ENCODE peak calls at places on chromosomes 16 and 17, in six cellular contexts. G, U, N, A, O and H are unnamed samples.
A peak's percentile ranks its signal among the peaks of the same experiment; 100 is the strongest.

GRCh38 chr16:100989-101388 is 23.0 kb downstream of the MPG start:
- DNase-seq in A (no peak), U (no peak), G (no peak), N (no peak), O (no peak), H (no peak)

GRCh38 chr17:63961355-63962207 is 11.1 kb downstream of the SCN4A start:
- DNase-seq in G (peak; percentile 83), A (no peak), U (peak; percentile 98), O (peak; percentile 68), N (peak; percentile 60), H (peak; percentile 70)

GRCh38 chr16:17408296-17408695 is 62.5 kb downstream of the XYLT1 start:
- DNase-seq in U (no peak), G (no peak), A (no peak), N (no peak), O (no peak), H (no peak)

GRCh38 chr16:30183961-30184429 is 593 bp downstream of the CORO1A start:
- DNase-seq in G (no peak), O (no peak), A (peak; percentile 71), N (peak; percentile 90), U (peak; percentile 10), H (no peak)

GRCh38 chr16:81601008-81601428 is 156.4 kb downstream of the CMIP start:
- DNase-seq in U (no peak), O (no peak), G (peak; percentile 62), N (no peak), A (no peak), H (no peak)

GRCh38 chr17:1455291-1455747 is 713 bp downstream of the CRK start:
- DNase-seq in A (no peak), O (peak; percentile 62), G (peak; percentile 89), U (peak; percentile 58), N (peak; percentile 61), H (peak; percentile 68)

GRCh38 chr16:88759245-88759975 is 25.6 kb downstream of the PIEZO1 start:
- DNase-seq in N (no peak), G (no peak), O (peak; percentile 98), U (no peak), A (no peak), H (peak; percentile 26)

GRCh38 chr17:58333396-58334207 is 5.0 kb upstream of the TSPOAP1 start:
- DNase-seq in O (no peak), G (no peak), N (peak; percentile 80), U (no peak), A (no peak), H (no peak)

GRCh38 chr16:11034005-11034404 is 89.6 kb downstream of the CLEC16A start:
- DNase-seq in A (no peak), O (no peak), U (no peak), N (no peak), G (no peak), H (no peak)

GRCh38 chr17:15469260-15469659 is 1.8 kb upstream of the CDRT4 start:
- DNase-seq in A (no peak), G (no peak), U (no peak), O (no peak), N (no peak), H (peak; percentile 72)

GRCh38 chr17:66717680-66718079 is 117.2 kb upstream of the CACNG5 start:
- DNase-seq in U (no peak), N (peak; percentile 31), A (no peak), O (no peak), G (no peak), H (no peak)

GRCh38 chr17:80363518-80364090 is 51.4 kb upstream of the ENDOV start:
- DNase-seq in G (no peak), U (no peak), N (no peak), A (no peak), O (no peak), H (no peak)

GRCh38 chr17:22443061-22443460 is 750.7 kb downstream of the KCNJ18 start:
- DNase-seq in A (no peak), U (no peak), O (no peak), G (no peak), N (peak; percentile 20), H (no peak)

GRCh38 chr17:48740537-48740936 is 12.0 kb upstream of the HOXB13 start:
- DNase-seq in O (no peak), N (no peak), A (no peak), G (no peak), U (no peak), H (no peak)

GRCh38 chr16:426115-426905 is 861 bp downstream of the RAB11FIP3 start:
- DNase-seq in G (no peak), O (no peak), A (no peak), U (no peak), N (peak; percentile 12), H (peak; percentile 16)

GRCh38 chr16:83138976-83139690 is 512.4 kb downstream of the CDH13 start:
- DNase-seq in O (no peak), A (no peak), G (no peak), U (no peak), N (no peak), H (no peak)

GRCh38 chr17:45648642-45649041 is 135.5 kb upstream of the CRHR1 start:
- DNase-seq in U (peak; percentile 30), G (no peak), N (no peak), A (no peak), O (no peak), H (no peak)

GRCh38 chr17:34398990-34399389 is 36.0 kb upstream of the CCL1 start:
- DNase-seq in U (no peak), A (no peak), O (no peak), N (peak; percentile 72), G (no peak), H (no peak)

GRCh38 chr16:56836410-56836834 is 28.6 kb upstream of the SLC12A3 start:
- DNase-seq in U (peak; percentile 26), G (no peak), N (no peak), O (no peak), A (no peak), H (no peak)

GRCh38 chr17:67469208-67469980 is 92.3 kb downstream of the PITPNC1 start:
- DNase-seq in O (peak; percentile 36), N (peak; percentile 75), G (no peak), U (no peak), A (no peak), H (no peak)

GRCh38 chr17:50269477-50270429 is 4.5 kb upstream of the TMEM92 start:
- DNase-seq in O (peak; percentile 61), G (peak; percentile 91), N (peak; percentile 61), A (peak; percentile 19), U (peak; percentile 68), H (peak; percentile 51)

GRCh38 chr17:75822119-75822799 is 21.9 kb downstream of the UNC13D start:
- DNase-seq in G (no peak), O (no peak), N (no peak), A (no peak), U (no peak), H (no peak)

GRCh38 chr16:89307421-89307805 is 89.9 kb downstream of the ZNF778 start:
- DNase-seq in N (no peak), G (no peak), A (no peak), O (no peak), U (no peak), H (no peak)

GRCh38 chr17:4354862-4355514 is 11.5 kb downstream of the UBE2G1 start:
- DNase-seq in U (no peak), A (no peak), G (no peak), O (no peak), N (no peak), H (no peak)

GRCh38 chr17:64041912-64042311 is 21.5 kb upstream of the ICAM2 start:
- DNase-seq in G (no peak), U (no peak), A (no peak), O (no peak), N (no peak), H (no peak)

GRCh38 chr17:55063857-55064485 is 95.4 kb downstream of the STXBP4 start:
- DNase-seq in U (no peak), O (no peak), G (no peak), A (no peak), N (no peak), H (no peak)

GRCh38 chr17:43224146-43224705 is 4.2 kb downstream of the CCDC200 start:
- DNase-seq in U (no peak), G (no peak), N (no peak), A (no peak), O (no peak), H (no peak)
- TF ChIP-seq MYC in U (no peak), G (no peak), N (no peak), A (no peak), O (no peak), H (no peak)

GRCh38 chr17:73667184-73667959 is 23.1 kb upstream of the SDK2 start:
- DNase-seq in G (no peak), O (no peak), A (no peak), U (no peak), N (peak; percentile 58), H (no peak)

GRCh38 chr17:73658821-73659220 is 14.6 kb upstream of the SDK2 start:
- DNase-seq in O (no peak), G (no peak), N (no peak), A (no peak), U (no peak), H (no peak)

GRCh38 chr17:73663614-73664013 is 19.4 kb upstream of the SDK2 start:
- DNase-seq in G (no peak), U (no peak), N (no peak), A (no peak), O (no peak), H (no peak)
- TF ChIP-seq MYC in G (no peak), U (no peak), N (no peak), A (no peak), O (no peak), H (no peak)

GRCh38 chr16:31400191-31400590 is 7.1 kb downstream of the ITGAD start:
- DNase-seq in N (peak; percentile 92), U (no peak), A (no peak), O (no peak), G (no peak), H (no peak)
- TF ChIP-seq MYC in N (peak; percentile 33), U (no peak), A (no peak), O (no peak), G (no peak), H (no peak)

GRCh38 chr16:79593754-79594153 is 6.8 kb downstream of the MAF start:
- DNase-seq in U (no peak), G (no peak), N (no peak), O (no peak), A (no peak), H (no peak)

GRCh38 chr16:79587897-79588296 is 12.6 kb downstream of the MAF start:
- DNase-seq in U (no peak), O (no peak), A (no peak), G (no peak), N (no peak), H (no peak)

GRCh38 chr16:79593074-79593531 is 7.4 kb downstream of the MAF start:
- DNase-seq in U (no peak), O (no peak), A (no peak), G (no peak), N (no peak), H (no peak)

GRCh38 chr16:79592150-79592549 is 8.4 kb downstream of the MAF start:
- DNase-seq in N (no peak), G (no peak), O (no peak), A (no peak), U (no peak), H (no peak)

GRCh38 chr16:79589495-79590134 is 10.9 kb downstream of the MAF start:
- DNase-seq in A (no peak), U (no peak), N (no peak), O (no peak), G (no peak), H (no peak)
- TF ChIP-seq MYC in A (no peak), U (no peak), N (no peak), O (no peak), G (no peak), H (no peak)